ENCODE peak calls at places on chromosome 17, in five cellular contexts. S is neural crest cell, G is epithelial cell of esophagus, V is foreskin keratinocyte, L is body of pancreas. D is an unnamed sample.

GRCh38 chr17:33242725-33243124 is 50.4 kb downstream of the ASIC2 start:
- DNase-seq in S (no peak), G (no peak), V (no peak), L (no peak), D (no peak)

GRCh38 chr17:29579866-29580771 is 9.3 kb downstream of the GIT1 start:
- DNase-seq in S (peak), G (peak), V (peak), L (peak), D (peak)

GRCh38 chr17:78437508-78438169 is 59.2 kb downstream of the PGS1 start:
- DNase-seq in S (no peak), G (no peak), V (no peak), L (no peak), D (no peak)

GRCh38 chr17:2402517-2402916 is 1.7 kb upstream of the MNT start:
- DNase-seq in S (no peak), G (no peak), V (no peak), L (peak), D (no peak)

GRCh38 chr17:32496348-32497078 is 9.7 kb downstream of the CDK5R1 start:
- DNase-seq in S (no peak), G (peak), V (peak), L (no peak), D (no peak)

GRCh38 chr17:81807839-81808238 is 3.9 kb downstream of the GCGR start:
- DNase-seq in S (no peak), G (no peak), V (no peak), L (no peak), D (no peak)

GRCh38 chr17:73985466-73986015 is 217.9 kb upstream of the RPL38 start:
- DNase-seq in S (no peak), G (no peak), V (no peak), L (no peak), D (no peak)

GRCh38 chr17:55730380-55730779 is 7.7 kb upstream of the TMEM100 start:
- DNase-seq in S (no peak), G (no peak), V (no peak), L (no peak), D (no peak)

GRCh38 chr17:61395983-61396585 is 3.6 kb upstream of the TBX2 start:
- DNase-seq in S (no peak), G (no peak), V (no peak), L (no peak), D (no peak)

GRCh38 chr17:35069311-35069710 is 5.8 kb upstream of the RFFL start:
- DNase-seq in S (no peak), G (peak), V (no peak), L (no peak), D (no peak)

GRCh38 chr17:39872700-39873099 is 4.7 kb downstream of the ZPBP2 start:
- DNase-seq in S (no peak), G (peak), V (no peak), L (no peak), D (no peak)

GRCh38 chr17:8875957-8876356 is 8.5 kb upstream of the PIK3R6 start:
- DNase-seq in S (no peak), G (no peak), V (no peak), L (no peak), D (no peak)

GRCh38 chr17:29154516-29155234 is 25.5 kb downstream of the MYO18A start:
- DNase-seq in S (no peak), G (no peak), V (no peak), L (no peak), D (no peak)

GRCh38 chr17:8798176-8799000 is 777 bp downstream of the MFSD6L start:
- DNase-seq in S (no peak), G (no peak), V (no peak), L (no peak), D (no peak)

GRCh38 chr17:79892457-79893236 is 53.4 kb upstream of the CBX4 start:
- DNase-seq in S (no peak), G (peak), V (peak), L (no peak), D (no peak)

GRCh38 chr17:78133971-78134898 is 3.7 kb downstream of the TMC8 start:
- DNase-seq in S (peak), G (peak), V (no peak), L (peak), D (no peak)

GRCh38 chr17:40548982-40549680 is 16.1 kb downstream of the CCR7 start:
- DNase-seq in S (no peak), G (peak), V (no peak), L (peak), D (peak)

DNA sequence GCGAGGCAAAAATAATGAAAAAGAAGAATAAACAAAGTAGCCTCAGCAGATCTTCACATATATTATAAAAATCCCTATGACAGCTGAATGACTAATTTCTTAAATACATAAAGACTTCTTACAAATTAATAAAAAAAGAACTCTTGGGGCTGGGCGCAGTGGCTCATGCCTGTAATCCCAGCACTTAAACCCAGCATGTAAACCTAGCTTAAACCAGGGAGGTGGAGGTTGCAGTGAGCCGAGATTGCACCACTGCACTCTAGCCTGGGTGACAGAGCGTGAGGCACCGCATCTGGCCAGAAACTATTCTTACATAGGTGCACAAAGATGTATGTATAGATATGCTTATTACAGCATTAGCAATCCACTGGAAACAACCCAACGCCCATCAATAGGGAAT is 27.7 kb downstream of the C17orf100 start:
- DNase-seq in S (no peak), G (peak), V (no peak), L (no peak), D (no peak)
- TF ChIP-seq CTCF in S (no peak), G (no peak), V (no peak), L (no peak), D (no peak)

DNA sequence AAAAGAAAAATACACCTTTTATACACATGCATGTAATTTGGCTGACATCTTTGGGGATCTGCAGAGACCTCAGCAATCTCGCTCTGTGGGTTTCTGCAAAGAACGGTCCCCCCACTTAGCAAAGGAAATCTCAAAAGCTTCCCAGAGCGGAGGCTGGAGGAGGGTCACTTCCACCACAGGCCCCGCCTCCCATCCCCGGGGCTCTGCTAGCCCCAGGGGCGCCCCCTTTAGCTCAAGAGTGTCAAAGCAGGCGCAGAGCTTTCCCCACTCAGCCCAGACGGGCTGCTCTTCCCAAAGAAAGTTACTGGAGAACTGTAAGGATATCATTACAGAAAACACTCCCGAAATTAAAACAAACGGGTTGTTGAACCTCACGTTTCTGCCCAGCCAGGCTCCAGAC is 11.4 kb downstream of the SLC13A5 start:
- DNase-seq in S (peak), G (peak), V (no peak), L (peak), D (no peak)
- TF ChIP-seq CTCF in S (peak), G (peak), V (peak), L (peak), D (peak)

GRCh38 chr17:16446338-16446983 is 31.1 kb downstream of the TRPV2 start:
- DNase-seq in S (no peak), G (no peak), V (no peak), L (no peak), D (no peak)
- TF ChIP-seq CTCF in S (no peak), G (no peak), V (peak), L (no peak), D (no peak)

GRCh38 chr17:54172654-54173316 is 350.1 kb downstream of the KIF2B start:
- DNase-seq in S (peak), G (peak), V (peak), L (peak), D (no peak)
- TF ChIP-seq CTCF in S (peak), G (peak), V (peak), L (peak), D (peak)

DNA sequence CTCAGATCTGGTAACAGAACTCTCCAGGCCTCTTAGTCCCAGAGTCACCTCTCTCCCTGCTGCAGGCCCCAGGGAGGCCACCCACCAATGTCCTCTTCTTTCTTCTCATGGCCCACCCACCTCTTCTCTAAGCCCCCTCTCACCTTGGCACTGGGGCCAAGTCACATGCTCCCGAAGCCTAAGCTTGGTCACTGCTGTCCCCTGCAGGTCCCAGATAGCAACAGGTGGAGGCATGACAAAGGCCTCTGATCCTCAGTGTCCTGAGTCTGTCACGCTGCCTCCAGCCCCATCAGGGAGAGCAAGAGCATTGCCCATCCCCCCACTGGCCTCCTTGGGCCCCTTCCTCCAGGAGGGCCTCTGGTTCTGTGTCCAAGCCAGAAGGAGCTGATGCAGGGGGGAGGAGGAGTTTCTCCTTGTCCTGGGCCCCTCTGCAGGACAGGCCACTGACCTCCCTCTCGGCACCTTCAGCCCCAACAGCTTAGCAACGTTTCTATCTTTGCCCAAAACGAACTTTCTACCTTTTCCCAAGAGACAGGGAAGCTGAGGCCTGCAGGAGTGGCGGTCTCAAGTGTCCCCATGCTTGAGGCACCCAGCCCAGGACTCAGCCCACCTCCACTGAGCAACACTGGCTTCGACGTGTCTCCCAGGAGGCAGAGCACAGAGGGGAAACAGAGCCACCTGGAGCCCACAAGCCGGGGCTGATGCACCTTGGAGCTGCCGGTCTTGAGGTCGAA is 8.6 kb downstream of the P2RX1 start:
- DNase-seq in S (no peak), G (peak), V (no peak), L (peak), D (no peak)
- TF ChIP-seq CTCF in S (no peak), G (peak), V (peak), L (peak), D (no peak)

GRCh38 chr17:50381920-50382319 is 8.9 kb downstream of the EME1 start:
- DNase-seq in S (no peak), G (no peak), V (no peak), L (no peak), D (no peak)

GRCh38 chr17:50381260-50381815 is 8.3 kb downstream of the EME1 start:
- DNase-seq in S (no peak), G (no peak), V (no peak), L (no peak), D (no peak)

GRCh38 chr17:50382931-50383330 is 9.9 kb downstream of the EME1 start:
- DNase-seq in S (no peak), G (no peak), V (no peak), L (no peak), D (no peak)

GRCh38 chr17:50379733-50380132 is 6.7 kb downstream of the EME1 start:
- DNase-seq in S (no peak), G (no peak), V (no peak), L (no peak), D (no peak)

DNA sequence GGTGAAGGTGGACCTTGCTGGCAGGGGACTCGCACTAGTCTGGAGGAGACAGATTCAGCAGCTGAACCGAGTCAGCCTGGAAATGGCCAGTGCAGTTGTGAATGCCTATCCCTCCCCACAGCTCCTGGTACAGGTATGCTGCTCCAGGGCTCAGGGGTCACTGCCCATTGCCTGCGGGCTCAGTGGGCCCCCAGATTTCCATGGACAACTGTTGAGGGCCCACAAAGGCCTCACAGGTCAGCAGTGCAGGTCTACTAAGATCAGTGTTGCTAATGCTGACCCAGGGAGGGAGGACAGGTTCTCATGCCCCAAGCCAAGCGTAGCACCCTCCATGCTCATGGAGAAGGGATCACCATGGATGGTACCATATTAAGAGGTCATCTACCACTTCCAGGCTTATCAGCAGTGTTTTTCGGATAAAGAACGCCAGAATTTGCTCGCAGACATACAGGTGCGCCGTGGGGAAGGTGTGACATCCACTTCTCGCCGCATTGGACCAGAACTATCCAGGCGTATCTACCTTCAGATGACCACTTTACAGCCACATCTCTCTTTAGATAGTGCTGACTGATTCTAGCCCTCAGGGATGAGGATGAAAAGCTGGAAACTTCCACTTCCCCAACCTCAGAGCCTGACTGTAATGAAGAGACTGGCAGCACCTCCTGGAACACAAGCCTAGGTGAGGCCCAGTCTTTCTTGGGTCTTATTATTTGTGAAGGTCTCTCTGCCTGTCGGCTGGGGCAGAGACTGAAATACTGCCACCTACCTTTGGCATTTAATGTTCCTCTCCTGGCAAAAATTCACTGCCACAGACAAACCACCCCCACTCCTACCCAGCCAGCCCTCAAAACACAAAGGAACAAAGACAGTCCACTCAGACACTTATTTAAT is 7.6 kb downstream of the EME1 start:
- DNase-seq in S (no peak), G (no peak), V (no peak), L (no peak), D (no peak)
- TF ChIP-seq CTCF in S (no peak), G (peak), V (peak), L (no peak), D (no peak)

DNA sequence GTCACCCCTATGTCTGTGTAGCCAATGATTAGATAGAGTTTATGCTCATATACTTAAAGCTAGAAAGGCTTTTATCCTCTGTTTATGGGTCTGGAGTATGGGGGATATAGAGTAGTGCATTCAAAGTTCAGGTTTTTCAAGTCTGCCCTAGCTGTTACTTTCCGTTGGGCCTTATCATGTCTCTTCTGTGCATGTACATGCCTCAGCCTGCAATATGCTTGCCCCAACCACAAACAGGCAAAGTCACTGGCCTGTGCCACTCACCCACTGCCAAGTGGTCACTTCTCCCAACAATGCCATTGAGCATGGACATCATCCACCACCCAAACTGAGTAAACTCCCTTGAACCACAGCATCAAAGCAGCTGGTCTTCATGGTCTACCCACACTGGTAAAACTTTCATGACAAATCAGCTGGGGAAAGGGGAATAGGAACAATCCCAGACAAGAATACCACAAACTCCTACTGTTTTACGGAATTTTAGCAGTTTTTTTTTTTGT is 70.3 kb upstream of the C17orf78 start:
- DNase-seq in S (no peak), G (peak), V (peak), L (no peak), D (no peak)
- TF ChIP-seq CTCF in S (no peak), G (no peak), V (no peak), L (no peak), D (no peak)

GRCh38 chr17:10352866-10353265 is 19.9 kb downstream of the MYH13 start:
- DNase-seq in S (no peak), G (no peak), V (no peak), L (no peak), D (no peak)

DNA sequence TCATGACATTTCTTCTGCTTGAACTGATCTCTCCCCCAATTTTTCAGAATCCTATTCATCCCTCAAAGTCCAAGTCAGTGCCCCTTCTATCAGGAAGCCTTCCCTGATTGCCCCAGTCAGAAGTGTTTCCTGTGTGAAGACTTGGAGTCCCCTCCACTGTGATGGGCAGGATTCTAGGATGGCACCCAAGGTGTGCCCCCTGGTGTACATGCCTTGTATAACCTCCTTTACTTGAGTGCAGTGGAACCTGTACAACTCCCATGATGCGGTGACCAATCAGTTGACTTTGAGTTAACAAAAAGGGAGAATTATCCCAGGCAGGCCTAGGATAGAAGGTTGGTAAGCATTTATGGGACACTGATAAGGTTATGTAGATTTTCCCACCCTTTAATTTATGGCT is 23.4 kb downstream of the MYH13 start:
- DNase-seq in S (no peak), G (no peak), V (no peak), L (no peak), D (no peak)
- TF ChIP-seq CTCF in S (peak), G (no peak), V (no peak), L (no peak), D (peak)

GRCh38 chr17:14901376-14901775 is 363.8 kb downstream of the PMP22 start:
- DNase-seq in S (no peak), G (no peak), V (no peak), L (no peak), D (no peak)
- TF ChIP-seq CTCF in S (no peak), G (no peak), V (no peak), L (no peak), D (no peak)

D was measured in type B pancreatic cell.